ENCODE peak calls at places on chromosomes 1 and 21, in seven cellular contexts. G, Y, N, V, B, U and A are unnamed samples.

GRCh38 chr1:155192346-155193274 is 15.1 kb downstream of the THBS3 start:
- DNase-seq in N (peak), B (no peak), U (no peak), V (peak), Y (peak), G (peak), A (peak)

GRCh38 chr1:72362538-72362937 is 80.2 kb upstream of the NEGR1 start:
- DNase-seq in N (no peak), V (no peak), U (no peak), Y (no peak), G (no peak), B (no peak), A (no peak)

GRCh38 chr1:211017066-211017691 is 116.8 kb downstream of the KCNH1 start:
- DNase-seq in G (no peak), Y (no peak), U (peak), N (no peak), V (no peak), B (peak), A (no peak)

GRCh38 chr1:93979718-93980319 is 70.6 kb upstream of the GCLM start:
- DNase-seq in B (peak), G (peak), V (no peak), U (peak), N (peak), Y (no peak), A (no peak)

GRCh38 chr1:97353094-97353493 is 567.7 kb downstream of the DPYD start:
- DNase-seq in B (no peak), G (peak), Y (no peak), U (no peak), V (no peak), N (no peak), A (no peak)

GRCh38 chr1:109749221-109749620 is 8.4 kb upstream of the GSTM3 start:
- DNase-seq in B (no peak), G (no peak), V (no peak), N (no peak), Y (no peak), U (no peak), A (no peak)

GRCh38 chr1:117051224-117052064 is 8.7 kb upstream of the TTF2 start:
- DNase-seq in G (peak), U (no peak), N (no peak), V (peak), Y (no peak), B (no peak), A (peak)

GRCh38 chr1:107936498-107937481 is 28.2 kb downstream of the VAV3 start:
- DNase-seq in U (peak), Y (peak), G (peak), V (peak), B (no peak), N (peak), A (no peak)

GRCh38 chr1:225849905-225850304 is 32.3 kb downstream of the TMEM63A start:
- DNase-seq in N (peak), B (no peak), V (peak), Y (no peak), G (peak), U (no peak), A (peak)

GRCh38 chr1:58391056-58391455 is 155.5 kb downstream of the OMA1 start:
- DNase-seq in G (no peak), Y (peak), N (no peak), U (no peak), V (no peak), B (no peak), A (no peak)

DNA sequence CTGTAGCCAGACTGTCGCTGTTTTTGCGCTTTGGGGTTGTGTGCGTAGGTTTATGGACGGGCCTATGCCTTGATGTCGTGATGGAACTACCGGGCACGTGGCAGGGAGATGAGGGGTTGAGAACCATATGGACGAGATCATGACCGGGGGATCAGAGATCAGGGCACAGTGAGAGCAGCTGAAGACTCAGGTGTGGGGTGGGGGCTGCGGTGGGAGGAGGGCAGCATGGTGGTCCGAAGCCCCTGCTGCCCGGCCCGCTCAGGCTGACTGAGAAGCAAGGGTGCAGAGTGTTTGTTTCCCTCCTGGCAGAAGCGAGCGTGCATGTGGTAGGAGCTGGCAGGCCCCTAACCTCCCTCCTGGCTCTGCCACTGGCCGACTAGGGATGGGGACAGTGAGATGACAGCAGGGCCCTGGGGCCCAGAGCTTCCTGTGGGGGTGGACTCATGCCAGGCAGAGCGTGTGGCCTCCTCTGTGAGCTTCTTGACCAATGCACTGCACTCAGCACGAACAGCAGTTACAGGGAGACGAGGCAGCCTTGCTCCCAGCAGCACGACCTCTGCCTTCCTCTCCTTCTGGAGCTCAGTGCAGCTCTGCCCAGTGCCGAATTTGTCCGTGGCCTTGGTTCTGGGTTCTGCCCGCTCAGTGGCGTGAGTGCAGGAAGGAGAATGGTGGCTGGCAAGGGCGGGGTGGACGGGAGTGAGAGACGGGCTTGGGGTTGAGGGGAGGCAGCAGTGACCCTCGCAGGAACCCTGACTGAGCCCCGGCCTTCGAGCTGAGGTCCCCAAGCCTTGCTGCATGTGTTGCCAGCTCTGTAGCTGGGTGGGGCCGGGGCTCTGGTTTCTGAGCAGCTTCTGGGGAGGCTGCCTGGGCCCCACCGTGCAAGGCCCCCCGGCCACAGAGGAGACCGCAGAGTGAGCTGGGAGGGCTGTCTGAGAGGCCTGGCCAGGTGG is 22.2 kb upstream of the LRRC3 start:
- DNase-seq in V (no peak), G (no peak), N (no peak), Y (no peak), B (no peak), U (no peak), A (no peak)
- TF ChIP-seq POLR2A in V (no peak), G (no peak), N (no peak), Y (no peak), B (no peak), U (no peak), A (no peak)

DNA sequence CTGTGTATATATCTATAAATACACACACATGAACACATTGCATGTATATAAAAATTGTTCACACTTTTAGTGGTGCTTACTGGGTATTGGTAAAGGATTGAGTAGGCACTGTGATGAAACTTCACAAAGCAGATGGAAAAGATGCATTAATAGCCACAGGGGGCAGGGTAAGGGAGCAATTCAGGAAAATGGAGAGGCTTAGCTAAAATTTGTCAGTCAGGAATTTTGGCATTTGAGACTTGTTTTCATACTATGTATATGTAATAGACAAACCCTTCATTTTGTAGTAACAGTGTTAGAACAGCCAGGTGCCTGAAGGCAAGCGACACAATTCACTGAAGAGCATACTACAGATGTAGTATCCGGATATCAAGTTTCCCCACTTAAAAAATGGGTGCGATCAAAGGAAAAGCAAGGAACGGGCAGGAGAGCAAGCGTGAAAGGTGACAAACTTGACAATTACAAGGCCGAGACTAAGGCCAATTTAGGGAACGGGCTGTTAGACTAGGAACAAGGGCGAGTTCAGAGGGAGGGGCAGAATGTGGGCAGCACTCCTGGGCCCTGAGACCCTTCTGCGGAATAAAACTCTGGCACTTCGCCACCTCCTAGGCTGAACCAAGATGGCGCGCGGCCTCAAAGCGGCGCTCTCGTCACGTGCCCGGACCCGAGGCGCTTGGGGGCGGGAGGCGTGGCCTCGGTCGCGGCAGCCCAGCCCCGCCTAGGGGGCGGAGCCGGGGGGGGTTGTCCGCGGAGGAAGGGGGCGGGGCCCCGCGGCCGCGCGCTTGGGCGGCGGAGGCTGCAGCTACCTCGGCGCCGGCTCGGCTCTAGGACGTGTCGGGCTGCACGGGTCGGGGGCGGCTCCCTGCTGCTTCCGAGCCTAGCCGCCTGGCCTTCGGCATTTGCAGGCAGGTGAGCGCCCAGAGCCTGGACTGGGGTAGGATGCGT is at the start of gene PPFIA4:
- DNase-seq in G (peak), U (peak), Y (peak), V (peak), B (peak), N (peak), A (peak)
- TF ChIP-seq POLR2A in G (peak), U (no peak), Y (no peak), V (no peak), B (peak), N (peak), A (no peak)

DNA sequence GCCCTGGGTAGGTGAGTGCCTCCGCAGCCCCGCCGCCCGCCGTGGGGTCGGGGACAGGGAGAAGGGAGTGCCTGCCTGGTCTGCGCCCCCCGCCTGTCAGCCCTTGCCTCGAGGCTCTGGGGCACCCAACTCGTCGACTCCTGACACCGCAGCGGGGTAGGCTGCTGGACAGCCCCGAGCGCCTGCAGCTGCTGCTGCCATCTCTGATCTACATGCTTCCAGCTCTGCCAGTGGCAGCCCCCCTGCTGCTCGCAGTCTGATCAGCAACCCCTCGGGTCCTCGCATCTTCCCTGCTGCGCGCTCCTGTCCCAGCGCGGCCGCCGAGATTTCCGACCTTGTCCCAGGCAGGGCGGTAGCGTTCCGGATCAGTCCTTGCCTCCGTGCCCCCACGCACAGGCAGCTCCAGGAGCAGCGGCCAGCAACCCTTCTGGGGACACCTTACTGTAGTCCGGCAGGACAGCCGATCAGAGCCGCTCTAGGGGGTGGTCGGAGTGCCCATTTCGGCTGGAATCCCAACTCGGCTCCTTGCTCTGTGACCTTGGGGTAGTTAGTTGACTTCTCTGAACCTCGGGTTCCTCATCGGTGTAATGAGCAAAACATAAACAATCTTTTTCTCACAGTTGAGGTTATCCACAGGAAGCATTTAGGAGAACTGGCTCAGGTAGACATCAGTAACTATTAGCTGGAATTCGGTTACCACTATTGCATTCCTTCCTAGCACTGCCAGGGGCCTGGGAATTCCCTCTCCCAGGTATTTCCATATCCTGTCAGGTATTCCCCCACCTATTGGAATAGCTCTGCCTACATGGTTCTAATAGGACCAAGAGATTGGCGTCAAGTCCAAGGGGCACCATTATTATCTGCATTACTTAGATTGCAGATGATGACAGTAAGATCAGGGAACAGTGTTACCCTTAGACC is 608 bp downstream of the BCAN start:
- DNase-seq in G (no peak), V (no peak), U (no peak), B (no peak), N (no peak), Y (no peak), A (no peak)
- TF ChIP-seq POLR2A in G (no peak), V (no peak), U (no peak), B (no peak), N (no peak), Y (no peak), A (no peak)

GRCh38 chr1:57036896-57037295 is 71.1 kb upstream of the C8B start:
- DNase-seq in V (no peak), Y (no peak), G (no peak), N (no peak), U (no peak), B (no peak), A (no peak)

GRCh38 chr1:57034713-57035112 is 68.9 kb upstream of the C8B start:
- DNase-seq in G (no peak), N (no peak), Y (no peak), V (no peak), B (no peak), U (no peak), A (no peak)

GRCh38 chr1:57033222-57034019 is 67.6 kb upstream of the C8B start:
- DNase-seq in U (no peak), B (no peak), N (no peak), G (no peak), V (no peak), Y (no peak), A (no peak)
- TF ChIP-seq POLR2A in U (no peak), B (no peak), N (no peak), G (no peak), V (no peak), Y (no peak), A (no peak)

GRCh38 chr1:10032590-10033358 is at the start of gene UBE4B:
- DNase-seq in V (peak), U (peak), B (peak), G (peak), Y (peak), N (peak), A (peak)
- TF ChIP-seq POLR2A in V (no peak), U (no peak), B (peak), G (peak), Y (peak), N (peak), A (peak)

DNA sequence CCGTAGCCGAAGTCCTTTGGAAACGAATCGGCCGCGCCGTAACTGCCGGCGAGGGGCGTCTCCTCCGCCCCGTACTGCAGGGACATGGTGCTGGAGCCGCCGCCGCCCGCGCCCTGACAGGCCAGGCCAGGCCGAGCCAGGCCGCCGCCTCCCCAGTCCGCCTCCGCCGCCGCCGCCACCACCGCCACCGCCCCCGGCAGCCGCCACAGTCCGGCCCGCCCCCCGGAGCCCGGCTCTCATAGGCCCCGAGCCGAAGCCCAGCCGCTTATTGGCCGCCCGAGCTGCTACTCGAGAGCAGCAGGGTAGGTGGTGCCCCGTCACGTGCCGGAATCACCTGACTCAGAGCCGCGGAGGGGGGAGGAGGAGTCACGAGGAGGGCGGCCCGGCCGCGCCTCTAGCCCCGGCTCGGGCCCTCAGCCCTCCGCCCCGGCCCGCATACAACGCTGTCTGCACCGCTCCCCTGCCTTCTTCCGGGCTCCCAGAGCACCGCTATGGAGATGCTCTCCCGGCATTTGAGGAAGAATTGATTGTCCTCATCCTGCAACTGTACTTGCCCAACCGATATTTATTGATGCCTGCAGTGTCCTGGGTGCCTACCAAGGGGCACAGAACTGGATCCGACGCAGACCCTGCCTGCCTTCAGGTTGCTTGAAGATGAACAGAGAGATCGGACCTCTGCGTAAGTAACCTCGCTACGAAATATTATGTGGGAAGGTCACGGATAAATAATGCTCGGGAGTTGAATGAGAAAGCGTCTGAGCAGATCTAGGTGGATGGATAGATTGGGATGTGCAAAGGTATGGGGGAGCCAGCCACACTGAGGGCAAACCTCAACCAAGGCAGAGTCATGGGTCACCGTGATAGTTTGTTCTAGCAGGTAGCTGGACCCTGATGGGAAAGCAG is at the start of gene RRAGC:
- DNase-seq in N (peak), V (peak), Y (peak), G (peak), B (peak), U (peak), A (peak)
- TF ChIP-seq POLR2A in N (peak), V (no peak), Y (peak), G (peak), B (peak), U (peak), A (peak)

DNA sequence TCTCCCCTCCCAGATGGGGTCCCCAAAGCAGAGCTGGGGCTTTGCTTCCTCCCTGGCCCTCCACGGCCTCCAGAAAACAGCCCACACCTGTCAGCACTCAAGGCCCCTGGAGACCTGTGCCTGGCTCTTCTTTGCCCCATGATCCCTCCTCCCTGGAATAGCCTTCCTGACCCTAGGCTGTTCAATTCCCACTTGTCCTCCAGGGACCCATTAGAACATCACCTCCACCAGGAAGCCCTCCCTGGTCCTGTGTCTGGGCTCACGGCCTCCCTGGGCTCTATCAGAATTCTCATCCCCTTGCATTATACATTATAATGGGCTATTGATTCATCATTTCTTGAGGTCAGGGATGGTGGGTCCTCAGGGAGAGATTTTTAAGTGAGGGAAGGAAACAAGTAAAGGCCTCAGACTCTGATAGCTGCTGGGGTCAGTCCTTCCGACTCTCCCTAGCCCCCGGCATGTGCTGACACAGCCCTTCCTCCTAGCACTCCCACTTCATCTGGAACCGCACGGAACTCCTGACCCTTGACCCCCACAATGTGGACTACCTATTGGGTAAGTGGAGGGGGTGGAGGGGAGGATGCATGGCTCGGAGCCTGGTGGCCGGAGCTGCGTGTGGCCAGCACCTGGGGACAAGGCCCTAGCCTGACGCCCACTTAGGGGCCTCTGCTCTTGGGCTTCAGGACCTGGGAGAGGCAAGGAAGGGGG is 60.8 kb downstream of the ALPL start:
- DNase-seq in U (no peak), V (no peak), N (no peak), B (no peak), Y (no peak), G (no peak), A (no peak)
- TF ChIP-seq POLR2A in U (no peak), V (no peak), N (no peak), B (no peak), Y (no peak), G (no peak), A (no peak)

GRCh38 chr1:6473156-6473555 is 7.2 kb upstream of the TNFRSF25 start:
- DNase-seq in G (no peak), B (no peak), U (no peak), N (no peak), Y (no peak), V (no peak), A (no peak)

GRCh38 chr1:6470132-6471085 is 4.4 kb upstream of the TNFRSF25 start:
- DNase-seq in N (no peak), U (no peak), B (no peak), V (no peak), G (no peak), Y (no peak), A (no peak)

GRCh38 chr1:6471086-6471841 is 5.3 kb upstream of the TNFRSF25 start:
- DNase-seq in G (peak), V (peak), Y (no peak), N (no peak), U (no peak), B (no peak), A (no peak)

GRCh38 chr1:6472391-6472790 is 6.4 kb upstream of the TNFRSF25 start:
- DNase-seq in Y (no peak), U (no peak), B (no peak), N (no peak), G (no peak), V (no peak), A (peak)

DNA sequence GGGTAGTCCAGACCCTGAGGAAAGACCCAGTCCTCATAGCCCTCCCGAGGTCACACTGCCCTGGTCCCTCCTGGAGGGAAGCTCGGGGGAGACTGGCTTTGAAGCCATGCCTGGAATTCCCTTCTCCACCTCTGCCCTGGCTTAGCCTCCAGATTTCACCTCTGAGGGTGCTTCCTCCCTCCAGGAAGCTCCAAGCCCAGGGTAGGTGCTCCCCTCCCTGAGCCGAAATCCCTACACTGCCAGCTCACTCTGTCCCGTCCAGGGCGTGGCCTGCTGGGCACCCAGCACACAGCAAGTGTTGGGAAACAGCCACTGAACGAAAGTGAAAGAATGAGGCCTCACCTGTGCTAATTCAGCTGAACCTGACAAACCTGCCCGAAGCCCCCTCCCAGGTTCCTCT is 6.0 kb upstream of the TNFRSF25 start:
- DNase-seq in V (peak), N (no peak), G (peak), B (no peak), Y (no peak), U (no peak), A (no peak)
- TF ChIP-seq POLR2A in V (no peak), N (no peak), G (peak), B (no peak), Y (no peak), U (no peak), A (no peak)

GRCh38 chr21:22138297-22139016 is 1140.2 kb downstream of the NCAM2 start:
- DNase-seq in G (no peak), V (no peak), Y (no peak), B (no peak), U (no peak), N (no peak), A (no peak)
- TF ChIP-seq POLR2A in G (no peak), V (no peak), Y (no peak), B (no peak), U (no peak), N (no peak), A (no peak)